ENCODE peak calls at places on chromosomes 11 and 22, in four cellular contexts. I is stimulated activated CD4-positive, alpha-beta T cell treated with anti-CD3 and anti-CD28 coated beads, Interleukin-15, amount 100 ng/mL, for 24 hours; Q is psoas muscle; D is GM03348. Z is an unnamed sample.

GRCh38 chr11:125036933-125037332 is 26.2 kb upstream of the SLC37A2 start:
- DNase-seq in I (no peak), Q (no peak), D (peak), Z (no peak)

GRCh38 chr22:49212466-49212865 is 615.2 kb downstream of the BRD1 start:
- DNase-seq in I (no peak), Q (no peak), D (no peak), Z (no peak)

GRCh38 chr22:33210129-33210784 is 152.1 kb upstream of the SYN3 start:
- DNase-seq in I (peak), Q (no peak), D (peak), Z (no peak)

GRCh38 chr11:62805991-62806441 is 776 bp upstream of the NXF1 start:
- DNase-seq in I (peak), Q (no peak), D (no peak), Z (no peak)

GRCh38 chr22:38697055-38697980 is 3.4 kb downstream of the JOSD1 start:
- DNase-seq in I (no peak), Q (no peak), D (no peak), Z (no peak)

GRCh38 chr11:118353084-118353710 is 6.2 kb upstream of the UBE4A start:
- DNase-seq in I (no peak), Q (no peak), D (peak), Z (no peak)

GRCh38 chr11:117188620-117189081 is 10.1 kb downstream of the SIDT2 start:
- DNase-seq in I (no peak), Q (no peak), D (no peak), Z (no peak)

GRCh38 chr11:119207300-119207570 is 1.1 kb downstream of the CBL start:
- DNase-seq in I (no peak), Q (no peak), D (peak), Z (no peak)

GRCh38 chr11:12075822-12076821 is 34.3 kb upstream of the MICAL2 start:
- DNase-seq in I (no peak), Q (peak), D (peak), Z (peak)

Z was measured in thoracic aorta.